ENCODE peak calls at places on chromosome 7, in four cellular contexts. D is occipital lobe, S is astrocyte, P is HS-5. L is an unnamed sample.

GRCh38 chr7:77467453-77467852 is 51.3 kb upstream of the GSAP start:
- DNase-seq in D (no peak), P (no peak), S (no peak), L (no peak)

GRCh38 chr7:100693312-100694195 is 496 bp downstream of the GIGYF1 start:
- DNase-seq in P (no peak), D (no peak), S (no peak), L (no peak)

GRCh38 chr7:11297226-11297625 is 323.6 kb downstream of the PHF14 start:
- DNase-seq in P (peak), S (no peak), D (no peak), L (no peak)

GRCh38 chr7:37336259-37336658 is 112.4 kb downstream of the ELMO1 start:
- DNase-seq in P (no peak), S (no peak), D (no peak), L (no peak)

GRCh38 chr7:105098863-105099515 is 85.0 kb downstream of the KMT2E start:
- DNase-seq in P (no peak), S (peak), D (no peak), L (no peak)

GRCh38 chr7:926061-927030 is 28.1 kb downstream of the ADAP1 start:
- DNase-seq in S (no peak), P (no peak), D (no peak), L (no peak)

GRCh38 chr7:73892003-73892975 is 31.3 kb downstream of the TMEM270 start:
- DNase-seq in D (no peak), S (peak), P (no peak), L (peak)

GRCh38 chr7:65951837-65952578 is 30.0 kb downstream of the GUSB start:
- DNase-seq in P (no peak), S (no peak), D (no peak), L (peak)

GRCh38 chr7:75966209-75966961 is 28.0 kb downstream of the TMEM120A start:
- DNase-seq in P (no peak), S (peak), D (no peak), L (no peak)

GRCh38 chr7:108340856-108341411 is 115.3 kb downstream of the NRCAM start:
- DNase-seq in D (no peak), S (no peak), P (no peak), L (no peak)

GRCh38 chr7:39733881-39734571 is 110.7 kb downstream of the RALA start:
- DNase-seq in P (peak), D (no peak), S (peak), L (peak)

GRCh38 chr7:91974066-91974465 is 33.4 kb downstream of the AKAP9 start:
- DNase-seq in D (no peak), S (no peak), P (no peak), L (no peak)

GRCh38 chr7:80708007-80708594 is 69.7 kb downstream of the CD36 start:
- DNase-seq in S (no peak), P (no peak), D (no peak), L (no peak)

GRCh38 chr7:44853391-44853790 is 5.5 kb upstream of the H2AZ2 start:
- DNase-seq in D (no peak), P (no peak), S (no peak), L (no peak)

GRCh38 chr7:143381427-143382125 is 431 bp downstream of the ZYX start:
- DNase-seq in D (peak), P (no peak), S (peak), L (peak)

GRCh38 chr7:45982912-45983719 is 62.0 kb upstream of the IGFBP3 start:
- DNase-seq in P (no peak), S (no peak), D (no peak), L (no peak)

GRCh38 chr7:76505168-76506080 is 4.9 kb upstream of the UPK3B start:
- DNase-seq in D (no peak), S (no peak), P (no peak), L (no peak)

GRCh38 chr7:27123021-27123476 is 7.5 kb downstream of the HOXA4 start:
- DNase-seq in S (peak), P (no peak), D (no peak), L (no peak)

GRCh38 chr7:43496596-43496995 is 86.3 kb upstream of the STK17A start:
- DNase-seq in S (no peak), D (no peak), P (no peak), L (no peak)

GRCh38 chr7:78345979-78346378 is 547.4 kb downstream of the PHTF2 start:
- DNase-seq in P (no peak), D (no peak), S (no peak), L (no peak)

GRCh38 chr7:142873281-142873784 is 12.2 kb downstream of the TRPV6 start:
- DNase-seq in D (no peak), S (no peak), P (no peak), L (peak)

GRCh38 chr7:157575777-157576176 is 239.0 kb downstream of the DNAJB6 start:
- DNase-seq in S (no peak), P (no peak), D (no peak), L (no peak)

GRCh38 chr7:42624471-42624870 is 287.4 kb downstream of the C7orf25 start:
- DNase-seq in D (no peak), P (no peak), S (peak), L (no peak)

L was measured in H4.